ENCODE peak calls at places on chromosomes 2 and 18, in seven cellular contexts. I is endodermal cell, M is prostate gland, R is upper lobe of right lung, B is lower lobe of right lung, Z is spleen, E is left ventricle myocardium inferior. X is an unnamed sample.

GRCh38 chr2:24763843-24764242 is 29.3 kb downstream of the PTRHD1 start:
- DNase-seq in R (no peak), E (no peak), B (no peak), I (no peak), M (no peak), Z (no peak), X (no peak)

GRCh38 chr18:61743775-61744531 is 148.9 kb downstream of the RNF152 start:
- DNase-seq in Z (no peak), E (peak), B (no peak), I (no peak), R (no peak), M (no peak), X (no peak)

GRCh38 chr2:176744156-176744555 is 468.4 kb upstream of the HNRNPA3 start:
- DNase-seq in M (peak), Z (no peak), B (no peak), E (no peak), R (no peak), I (no peak), X (no peak)

GRCh38 chr18:21513741-21514140 is 86.8 kb downstream of the ESCO1 start:
- DNase-seq in Z (no peak), E (no peak), B (no peak), M (no peak), I (no peak), R (no peak), X (no peak)

GRCh38 chr2:105143467-105144127 is 97.9 kb upstream of the GPR45 start:
- DNase-seq in I (peak), Z (peak), E (no peak), M (peak), R (no peak), B (no peak), X (no peak)

GRCh38 chr2:237731663-237732062 is 66.9 kb upstream of the RBM44 start:
- DNase-seq in R (no peak), B (no peak), I (no peak), Z (no peak), E (no peak), M (no peak), X (no peak)

GRCh38 chr2:88038263-88039105 is 17.1 kb downstream of the KRCC1 start:
- DNase-seq in R (no peak), B (no peak), E (no peak), Z (no peak), I (no peak), M (no peak), X (no peak)

GRCh38 chr18:22831441-22831904 is 101.7 kb upstream of the RBBP8 start:
- DNase-seq in Z (no peak), R (no peak), B (no peak), M (no peak), I (no peak), E (no peak), X (no peak)

GRCh38 chr2:199444749-199445148 is 13.0 kb downstream of the SATB2 start:
- DNase-seq in E (no peak), M (no peak), R (no peak), B (no peak), Z (no peak), I (no peak), X (no peak)

GRCh38 chr2:199452200-199452990 is 5.3 kb downstream of the SATB2 start:
- DNase-seq in R (no peak), M (no peak), E (no peak), B (no peak), I (no peak), Z (no peak), X (no peak)

GRCh38 chr2:199446996-199447395 is 10.7 kb downstream of the SATB2 start:
- DNase-seq in E (no peak), M (no peak), I (peak), B (no peak), Z (no peak), R (no peak), X (no peak)

GRCh38 chr2:199452991-199453379 is 4.8 kb downstream of the SATB2 start:
- DNase-seq in M (no peak), I (no peak), Z (no peak), B (no peak), R (no peak), E (no peak), X (no peak)

GRCh38 chr2:199449455-199449854 is 8.3 kb downstream of the SATB2 start:
- DNase-seq in I (no peak), M (no peak), B (no peak), R (no peak), E (no peak), Z (no peak), X (no peak)
- H3K27ac ChIP-seq in I (no peak), M (no peak), B (no peak), R (no peak), E (no peak), Z (no peak), X (no peak)

DNA sequence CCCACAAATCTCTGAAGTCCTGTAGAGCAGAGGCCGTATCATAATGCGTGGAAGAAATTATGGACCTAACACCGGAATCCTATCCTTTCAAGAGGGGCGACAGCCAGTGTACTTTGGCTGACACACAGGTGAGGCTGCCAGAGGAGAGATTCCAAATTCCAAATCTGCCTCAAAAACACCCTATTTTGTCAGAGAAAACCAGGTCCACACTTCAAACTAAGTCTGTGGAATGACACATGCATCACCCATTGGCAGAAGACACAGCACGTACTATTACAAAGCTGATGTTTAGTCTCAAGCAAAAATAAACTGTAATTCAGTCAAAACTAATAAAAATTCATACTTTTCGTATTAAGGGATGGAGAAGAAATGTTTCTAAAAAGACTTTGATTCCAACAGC is 139.2 kb upstream of the PID1 start:
- DNase-seq in E (no peak), I (no peak), B (no peak), M (no peak), Z (no peak), R (no peak), X (no peak)
- H3K27ac ChIP-seq in E (peak), I (no peak), B (peak), M (peak), Z (no peak), R (no peak), X (no peak)

GRCh38 chr2:233387225-233387624 is 32.9 kb downstream of the DGKD start:
- DNase-seq in R (no peak), Z (no peak), B (no peak), M (no peak), I (no peak), E (no peak), X (no peak)
- H3K27ac ChIP-seq in R (peak), Z (peak), B (peak), M (peak), I (no peak), E (peak), X (peak)

GRCh38 chr2:62150597-62151305 is 45.2 kb upstream of the B3GNT2 start:
- DNase-seq in E (no peak), B (no peak), Z (no peak), I (no peak), R (no peak), M (no peak), X (no peak)
- H3K27ac ChIP-seq in E (peak), B (no peak), Z (no peak), I (no peak), R (no peak), M (no peak), X (no peak)

DNA sequence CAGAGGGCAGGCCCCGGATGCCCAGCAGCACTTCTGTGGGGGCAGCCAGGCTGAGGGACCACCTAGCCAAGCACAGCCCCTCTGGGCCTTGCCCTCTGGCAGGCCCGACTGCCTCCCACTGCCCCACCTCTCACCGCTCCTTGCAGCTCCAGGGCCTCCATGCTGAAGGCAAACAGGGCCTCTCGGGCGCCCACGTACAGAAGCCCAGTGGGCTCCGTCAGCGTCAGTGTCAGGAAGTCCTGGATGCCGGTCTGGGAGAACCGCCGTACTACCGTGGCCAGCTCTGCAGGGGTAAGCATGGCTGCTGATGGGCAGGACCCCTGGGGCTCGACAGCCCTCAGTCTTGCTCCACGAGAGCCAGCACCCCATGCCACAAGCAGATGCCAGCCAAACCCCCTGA is 3.7 kb downstream of the SEMA4C start:
- DNase-seq in M (no peak), E (no peak), Z (peak), I (no peak), R (no peak), B (no peak), X (no peak)
- H3K27ac ChIP-seq in M (peak), E (peak), Z (peak), I (no peak), R (peak), B (peak), X (no peak)

DNA sequence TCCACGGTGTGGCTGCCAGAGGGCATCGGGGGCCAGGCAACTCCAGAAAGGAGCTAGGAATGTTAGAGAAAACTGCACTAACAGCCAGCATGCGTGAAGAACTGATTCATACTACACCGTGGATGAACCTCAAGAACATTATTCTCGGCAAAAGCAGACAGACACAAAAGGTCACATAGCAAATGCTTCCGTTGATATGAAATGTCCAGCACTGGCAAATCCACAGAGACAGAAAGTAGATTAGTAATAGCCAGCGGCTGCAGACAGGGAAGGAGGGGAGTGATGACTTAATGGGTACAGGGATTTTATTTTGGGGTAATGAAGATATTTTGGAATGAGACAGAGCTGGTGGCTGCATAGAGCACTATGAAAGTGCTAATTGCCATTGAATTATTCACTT is 37.4 kb downstream of the SCTR start:
- DNase-seq in R (no peak), Z (no peak), I (no peak), M (peak), B (no peak), E (no peak), X (no peak)
- H3K27ac ChIP-seq in R (peak), Z (no peak), I (no peak), M (no peak), B (no peak), E (peak), X (no peak)

GRCh38 chr2:215693999-215694356 is 258.1 kb upstream of the FN1 start:
- DNase-seq in Z (no peak), B (no peak), M (no peak), R (no peak), I (no peak), E (no peak), X (no peak)
- H3K27ac ChIP-seq in Z (no peak), B (no peak), M (no peak), R (no peak), I (no peak), E (no peak), X (no peak)

GRCh38 chr2:42368817-42369550 is 8.0 kb upstream of the COX7A2L start:
- DNase-seq in E (peak), R (no peak), M (peak), Z (no peak), B (no peak), I (no peak), X (no peak)
- H3K27ac ChIP-seq in E (peak), R (peak), M (peak), Z (peak), B (peak), I (no peak), X (no peak)

X was measured in caudate nucleus.